ENCODE peak calls at places on chromosomes 16 and 17, in ten cellular contexts. J, W, N, M, L, Z, E, D, S and F are unnamed samples.

GRCh38 chr17:77708936-77709335 is 249.6 kb upstream of the TNRC6C start:
- DNase-seq in J (no peak), W (no peak), N (no peak), M (no peak), L (no peak), Z (no peak), E (no peak), D (no peak), S (no peak), F (no peak)

GRCh38 chr16:19008770-19009169 is 25.0 kb downstream of the TMC7 start:
- DNase-seq in J (no peak), W (no peak), N (no peak), M (no peak), L (peak), Z (no peak), E (no peak), D (peak), S (no peak), F (peak)

GRCh38 chr17:64128787-64129514 is 993 bp downstream of the ERN1 start:
- DNase-seq in J (peak), W (no peak), N (peak), M (no peak), L (peak), Z (no peak), E (peak), D (peak), S (no peak), F (peak)

GRCh38 chr17:51487947-51488346 is 227.6 kb downstream of the UTP18 start:
- DNase-seq in J (no peak), W (no peak), N (no peak), M (no peak), L (no peak), Z (peak), E (no peak), D (peak), S (no peak), F (peak)

GRCh38 chr17:7241783-7242716 is at the start of gene GABARAP:
- DNase-seq in J (peak), W (peak), N (peak), M (peak), L (peak), Z (peak), E (peak), D (peak), S (peak), F (peak)

GRCh38 chr16:84756830-84757229 is 57.0 kb downstream of the USP10 start:
- DNase-seq in J (no peak), W (no peak), N (no peak), M (no peak), L (no peak), Z (no peak), E (no peak), D (no peak), S (no peak), F (no peak)

GRCh38 chr17:67435122-67435521 is 58.0 kb downstream of the PITPNC1 start:
- DNase-seq in J (peak), W (no peak), N (no peak), M (no peak), L (peak), Z (no peak), E (no peak), D (no peak), S (no peak), F (peak)

GRCh38 chr16:35234679-35235078 is 1775.3 kb downstream of the TP53TG3F start:
- DNase-seq in J (no peak), W (no peak), N (no peak), M (no peak), L (no peak), Z (no peak), E (no peak), D (no peak), S (no peak), F (no peak)

GRCh38 chr16:84700518-84701277 is 898 bp downstream of the USP10 start:
- DNase-seq in J (peak), W (no peak), N (peak), M (peak), L (peak), Z (peak), E (no peak), D (peak), S (no peak), F (peak)

GRCh38 chr16:1785846-1786170 is 3.0 kb downstream of the NUBP2 start:
- DNase-seq in J (no peak), W (no peak), N (no peak), M (no peak), L (no peak), Z (no peak), E (no peak), D (no peak), S (no peak), F (no peak)

GRCh38 chr17:5678171-5678570 is 93.9 kb upstream of the NLRP1 start:
- DNase-seq in J (no peak), W (no peak), N (no peak), M (no peak), L (no peak), Z (no peak), E (no peak), D (no peak), S (no peak), F (no peak)

DNA sequence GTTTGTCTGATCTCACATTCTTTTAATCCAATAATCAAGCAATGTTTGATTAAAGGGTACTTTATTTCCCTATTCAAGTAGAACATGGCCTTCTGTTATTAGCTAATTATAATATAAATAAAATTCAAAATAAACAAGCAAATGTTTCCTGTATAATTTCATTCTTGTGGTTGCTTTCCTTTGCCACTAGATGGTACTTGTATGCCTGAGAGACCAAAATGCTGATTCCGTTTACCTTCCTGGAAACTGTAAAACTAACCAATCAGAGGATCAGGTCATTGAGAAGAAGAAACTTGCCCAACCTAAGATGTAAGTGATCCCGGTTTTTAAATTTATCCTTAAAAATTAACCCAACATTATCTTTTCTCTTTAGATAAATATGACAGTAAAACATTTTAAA is 8.1 kb upstream of the ABCA5 start:
- DNase-seq in J (no peak), W (no peak), N (no peak), M (no peak), L (peak), Z (no peak), E (no peak), D (peak), S (no peak), F (peak)
- TF ChIP-seq CTCF in J (peak), W (peak), N (peak), M (peak), L (peak), Z (peak), E (peak), D (peak), S (peak), F (peak)

DNA sequence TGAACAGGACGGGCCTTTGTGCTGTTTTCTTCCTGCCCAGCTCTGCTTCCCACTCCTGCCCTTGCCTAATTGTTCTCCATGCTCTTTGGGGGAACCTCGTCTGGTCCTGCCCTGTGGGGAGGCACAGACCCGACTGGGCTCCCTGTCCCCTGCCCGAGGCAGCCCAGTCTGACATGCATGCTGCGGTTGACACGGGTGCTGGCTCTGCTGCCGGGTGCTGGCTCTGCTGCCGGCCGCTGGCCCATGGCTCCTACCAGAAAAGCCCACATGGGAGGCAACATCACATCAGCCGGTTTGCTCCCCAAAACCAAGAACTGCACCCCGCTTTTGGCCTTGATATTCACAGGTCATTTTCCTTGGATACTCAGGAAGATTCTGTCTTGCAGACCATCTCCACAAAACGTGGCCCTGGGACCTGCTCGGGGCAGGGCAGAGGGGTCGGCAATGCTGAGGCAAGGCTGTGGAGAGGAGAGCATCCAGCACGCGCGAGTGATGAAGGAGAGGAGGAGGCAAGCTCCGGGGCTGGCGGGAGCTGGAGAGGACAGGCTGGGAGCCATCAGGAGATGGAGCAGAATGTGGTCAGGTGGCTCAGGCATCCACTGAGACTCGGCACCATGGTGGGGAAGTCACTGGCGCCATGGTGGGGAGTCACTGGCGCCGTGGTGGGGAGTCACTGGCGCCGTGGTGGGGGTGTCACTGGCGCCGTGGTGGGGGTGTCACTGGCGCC is 31.6 kb downstream of the RBFOX3 start:
- DNase-seq in J (no peak), W (no peak), N (no peak), M (no peak), L (no peak), Z (no peak), E (no peak), D (no peak), S (no peak), F (no peak)
- TF ChIP-seq CTCF in J (no peak), W (no peak), N (no peak), M (no peak), L (no peak), Z (no peak), E (no peak), D (no peak), S (no peak), F (no peak)

DNA sequence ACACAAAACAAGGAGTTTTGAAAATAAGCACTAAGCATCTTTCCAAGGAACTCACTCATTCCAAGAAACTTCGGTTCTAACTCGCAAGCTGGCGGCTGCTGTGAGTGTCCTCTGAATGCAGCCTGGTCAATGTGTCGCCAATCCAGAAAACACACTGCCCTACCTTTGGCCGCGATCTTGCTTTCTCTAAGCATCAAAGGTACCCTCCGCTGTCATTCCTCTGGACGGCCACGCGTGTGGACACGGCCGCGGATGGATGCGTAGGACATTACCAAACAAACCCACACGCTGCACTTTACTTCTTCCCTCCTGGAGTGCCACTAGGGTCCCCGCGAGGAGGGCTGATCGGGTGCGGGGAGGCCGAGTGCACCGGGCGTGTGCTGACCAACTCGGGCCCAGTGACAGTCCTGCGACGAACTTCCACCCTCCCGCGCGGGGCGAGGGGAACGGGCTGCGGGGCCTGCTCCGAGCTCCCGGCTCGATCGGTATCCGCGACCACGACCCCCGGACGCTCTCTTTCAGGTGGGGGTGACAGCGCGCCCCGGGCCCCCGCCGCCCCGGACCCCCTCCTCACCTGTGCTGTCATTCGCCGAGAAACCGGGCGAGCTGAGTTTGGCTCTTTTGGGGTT is 1.1 kb downstream of the CREBBP start:
- DNase-seq in J (peak), W (no peak), N (peak), M (peak), L (no peak), Z (peak), E (no peak), D (no peak), S (no peak), F (no peak)
- TF ChIP-seq CTCF in J (no peak), W (no peak), N (no peak), M (no peak), L (no peak), Z (no peak), E (no peak), D (no peak), S (no peak), F (no peak)

GRCh38 chr16:54928421-54929089 is 2.1 kb upstream of the IRX5 start:
- DNase-seq in J (no peak), W (no peak), N (peak), M (no peak), L (peak), Z (peak), E (peak), D (no peak), S (no peak), F (peak)

GRCh38 chr16:54930034-54930938 is at the start of gene IRX5:
- DNase-seq in J (peak), W (peak), N (peak), M (peak), L (peak), Z (peak), E (peak), D (peak), S (peak), F (peak)

GRCh38 chr16:54931041-54931756 is 534 bp downstream of the IRX5 start:
- DNase-seq in J (no peak), W (peak), N (no peak), M (peak), L (peak), Z (peak), E (no peak), D (no peak), S (no peak), F (peak)

GRCh38 chr16:54928016-54928356 is 2.7 kb upstream of the IRX5 start:
- DNase-seq in J (no peak), W (no peak), N (no peak), M (no peak), L (peak), Z (peak), E (no peak), D (no peak), S (no peak), F (peak)

DNA sequence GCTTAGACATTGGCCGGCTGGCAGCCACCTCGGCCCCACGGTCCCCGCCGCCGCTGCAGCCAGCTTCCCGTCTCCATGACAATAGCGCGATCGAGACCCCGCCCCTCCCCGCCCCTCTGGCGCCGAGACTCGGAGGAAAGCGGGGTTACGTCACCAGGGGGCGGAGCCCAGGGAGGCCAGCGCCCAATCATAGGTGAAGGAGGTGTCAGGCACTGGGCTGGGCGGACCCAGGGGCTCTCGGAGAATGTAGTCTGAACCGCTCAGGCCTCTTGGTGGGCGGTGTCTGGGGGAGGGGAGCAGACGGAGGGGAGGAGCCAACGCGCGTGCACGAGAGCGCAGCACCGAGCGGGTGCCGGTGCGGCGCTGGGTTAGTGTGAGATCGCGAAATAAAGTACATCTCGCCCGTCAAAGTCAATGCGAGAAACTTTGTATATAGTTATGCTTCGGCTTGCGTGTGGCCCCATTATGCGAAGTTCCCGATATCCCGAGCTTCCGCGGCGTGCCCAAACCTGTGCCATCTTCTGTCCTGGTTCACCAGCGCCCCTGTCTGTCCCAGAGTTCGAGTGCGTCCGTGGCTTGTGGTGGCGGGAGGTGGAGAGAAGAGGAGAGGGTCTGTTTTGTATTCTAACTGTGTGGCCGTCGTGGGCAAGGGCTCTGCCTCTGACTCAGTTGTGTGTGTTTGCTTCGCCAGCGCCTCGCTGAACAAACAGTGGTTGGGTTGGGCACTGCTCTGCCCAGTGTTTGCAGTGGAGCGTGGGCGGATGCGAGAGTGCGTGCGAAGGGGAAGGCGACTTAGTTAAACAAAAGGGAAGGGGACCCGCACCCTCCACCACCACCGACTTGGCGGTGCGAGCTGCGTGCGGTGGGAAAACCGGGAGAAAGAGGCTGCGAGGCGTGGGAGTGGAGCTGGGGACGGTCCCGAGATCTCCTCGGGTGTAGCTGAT is 1.3 kb upstream of the IRX5 start:
- DNase-seq in J (peak), W (peak), N (peak), M (peak), L (peak), Z (peak), E (peak), D (peak), S (peak), F (peak)
- TF ChIP-seq CTCF in J (no peak), W (no peak), N (peak), M (no peak), L (no peak), Z (peak), E (peak), D (no peak), S (peak), F (peak)

GRCh38 chr16:77882359-77882758 is 94.0 kb downstream of the VAT1L start:
- DNase-seq in J (no peak), W (no peak), N (no peak), M (no peak), L (peak), Z (no peak), E (no peak), D (no peak), S (no peak), F (no peak)
- TF ChIP-seq CTCF in J (no peak), W (no peak), N (no peak), M (no peak), L (no peak), Z (no peak), E (no peak), D (no peak), S (no peak), F (no peak)